ENCODE peak calls at places on chromosomes 16 and 17, in ten cellular contexts. S is epithelial cell of proximal tubule, Z is lower lobe of right lung, A is esophagus muscularis mucosa, L is AG10803, Q is uterus, J is Caco-2, B is mucosa of descending colon, K is RWPE2, O is OCI-LY7. W is an unnamed sample.

GRCh38 chr17:77404812-77405581 is 264.2 kb downstream of the SEC14L1 start:
- DNase-seq in S (no peak), Z (peak; percentile 76), A (no peak), L (peak; percentile 83), Q (peak; percentile 72), J (no peak), B (peak; percentile 69), K (no peak), O (peak; percentile 97), W (no peak)

GRCh38 chr16:27199747-27200146 is 3.6 kb upstream of the KDM8 start:
- DNase-seq in S (no peak), Z (no peak), A (no peak), L (peak; percentile 78), Q (no peak), J (no peak), B (no peak), K (no peak), O (peak; percentile 86), W (no peak)

GRCh38 chr17:79623786-79624657 is 13.2 kb upstream of the RBFOX3 start:
- DNase-seq in S (no peak), Z (peak; percentile 16), A (peak; percentile 53), L (no peak), Q (peak; percentile 8), J (peak; percentile 45), B (peak; percentile 10), K (peak; percentile 39), O (no peak), W (no peak)

GRCh38 chr17:75344664-75345063 is 55.4 kb upstream of the SLC25A19 start:
- DNase-seq in S (no peak), Z (no peak), A (no peak), L (no peak), Q (no peak), J (no peak), B (no peak), K (no peak), O (peak; percentile 84), W (no peak)

GRCh38 chr17:30323895-30324319 is 9.9 kb downstream of the TMIGD1 start:
- DNase-seq in S (no peak), Z (no peak), A (no peak), L (peak; percentile 50), Q (no peak), J (no peak), B (no peak), K (no peak), O (peak; percentile 55), W (no peak)

GRCh38 chr16:88814144-88814502 is 2.4 kb upstream of the APRT start:
- DNase-seq in S (no peak), Z (no peak), A (no peak), L (no peak), Q (no peak), J (no peak), B (no peak), K (no peak), O (no peak), W (no peak)

GRCh38 chr17:16381496-16381820 is 567 bp downstream of the UBB start:
- DNase-seq in S (no peak), Z (no peak), A (no peak), L (peak; percentile 34), Q (no peak), J (no peak), B (no peak), K (no peak), O (no peak), W (no peak)

GRCh38 chr17:81710514-81711308 is 1.4 kb upstream of the SLC25A10 start:
- DNase-seq in S (no peak), Z (no peak), A (no peak), L (peak; percentile 31), Q (no peak), J (no peak), B (peak; percentile 68), K (no peak), O (peak; percentile 34), W (no peak)

GRCh38 chr17:17741346-17742023 is 60.2 kb downstream of the RAI1 start:
- DNase-seq in S (no peak), Z (no peak), A (no peak), L (peak; percentile 47), Q (no peak), J (no peak), B (no peak), K (no peak), O (no peak), W (no peak)
- TF ChIP-seq CTCF in S (no peak), Z (no peak), A (peak; percentile 60), L (peak; percentile 48), Q (no peak), J (no peak), B (no peak), K (no peak), O (no peak), W (peak; percentile 15)

GRCh38 chr16:56988948-56989945 is at the start of gene NLRC5:
- DNase-seq in S (no peak), Z (peak; percentile 95), A (peak; percentile 95), L (peak; percentile 82), Q (peak; percentile 83), J (peak; percentile 72), B (peak; percentile 95), K (peak; percentile 79), O (peak; percentile 93), W (peak; percentile 41)
- TF ChIP-seq CTCF in S (no peak), Z (no peak), A (no peak), L (no peak), Q (no peak), J (no peak), B (no peak), K (no peak), O (no peak), W (no peak)

GRCh38 chr17:2095536-2095910 is 40.6 kb downstream of the HIC1 start:
- DNase-seq in S (no peak), Z (no peak), A (no peak), L (no peak), Q (no peak), J (no peak), B (no peak), K (no peak), O (no peak), W (no peak)

GRCh38 chr17:2092253-2092652 is 37.4 kb downstream of the HIC1 start:
- DNase-seq in S (no peak), Z (no peak), A (no peak), L (no peak), Q (peak; percentile 29), J (no peak), B (no peak), K (no peak), O (no peak), W (no peak)

GRCh38 chr17:2093349-2093748 is 38.4 kb downstream of the HIC1 start:
- DNase-seq in S (no peak), Z (peak; percentile 86), A (no peak), L (no peak), Q (no peak), J (peak; percentile 20), B (no peak), K (no peak), O (no peak), W (no peak)

GRCh38 chr17:2090804-2091534 is 36.1 kb downstream of the HIC1 start:
- DNase-seq in S (no peak), Z (no peak), A (no peak), L (peak; percentile 96), Q (peak; percentile 89), J (no peak), B (peak; percentile 51), K (no peak), O (no peak), W (no peak)

DNA sequence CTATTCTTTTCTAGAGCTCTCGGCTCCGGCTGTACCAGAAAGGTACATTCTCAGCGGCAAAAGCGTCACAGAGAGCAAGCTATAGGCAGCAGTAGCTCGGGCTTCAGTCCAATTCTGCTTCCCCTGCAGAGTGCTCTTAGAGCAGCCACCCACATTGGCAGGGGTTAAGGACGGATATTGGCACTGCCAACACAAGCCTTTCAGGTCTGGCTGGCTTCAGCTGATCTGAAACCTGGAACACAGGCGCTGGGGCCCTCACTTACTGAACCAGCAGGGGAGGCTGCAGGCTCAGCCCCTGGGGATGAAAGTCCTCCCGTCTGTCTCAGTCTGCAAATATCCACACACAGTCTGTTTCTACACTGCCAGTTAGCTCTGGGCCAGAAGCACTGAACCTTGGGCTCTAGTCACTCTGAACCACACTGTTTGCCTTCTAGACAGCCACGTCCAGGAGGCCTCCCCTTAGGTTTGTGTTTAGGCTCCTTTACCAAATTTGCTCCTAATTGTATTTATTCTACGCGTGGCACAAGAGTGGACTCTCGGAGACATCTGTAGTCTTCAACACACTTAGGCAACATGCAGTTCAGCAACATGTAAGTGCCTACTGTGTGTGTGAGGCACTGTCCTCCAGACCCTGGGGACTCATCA is 40.1 kb downstream of the HIC1 start:
- DNase-seq in S (peak; percentile 9), Z (peak; percentile 81), A (no peak), L (peak; percentile 78), Q (peak; percentile 62), J (peak; percentile 50), B (no peak), K (no peak), O (peak; percentile 27), W (no peak)
- TF ChIP-seq CTCF in S (peak; percentile 66), Z (peak; percentile 58), A (peak; percentile 78), L (peak; percentile 79), Q (peak; percentile 52), J (peak; percentile 84), B (no peak), K (peak; percentile 32), O (peak; percentile 52), W (peak; percentile 36)

GRCh38 chr17:50682938-50683337 is 24.8 kb downstream of the ANKRD40 start:
- DNase-seq in S (no peak), Z (no peak), A (no peak), L (no peak), Q (no peak), J (no peak), B (no peak), K (no peak), O (no peak), W (no peak)

GRCh38 chr17:50683434-50684287 is 24.1 kb downstream of the ANKRD40 start:
- DNase-seq in S (no peak), Z (no peak), A (no peak), L (no peak), Q (no peak), J (no peak), B (no peak), K (peak; percentile 56), O (no peak), W (no peak)

GRCh38 chr17:50680126-50680525 is 27.6 kb downstream of the ANKRD40 start:
- DNase-seq in S (no peak), Z (no peak), A (no peak), L (no peak), Q (no peak), J (no peak), B (no peak), K (peak; percentile 29), O (no peak), W (no peak)

GRCh38 chr17:50682441-50682840 is 25.3 kb downstream of the ANKRD40 start:
- DNase-seq in S (no peak), Z (no peak), A (no peak), L (no peak), Q (no peak), J (no peak), B (no peak), K (no peak), O (no peak), W (no peak)

DNA sequence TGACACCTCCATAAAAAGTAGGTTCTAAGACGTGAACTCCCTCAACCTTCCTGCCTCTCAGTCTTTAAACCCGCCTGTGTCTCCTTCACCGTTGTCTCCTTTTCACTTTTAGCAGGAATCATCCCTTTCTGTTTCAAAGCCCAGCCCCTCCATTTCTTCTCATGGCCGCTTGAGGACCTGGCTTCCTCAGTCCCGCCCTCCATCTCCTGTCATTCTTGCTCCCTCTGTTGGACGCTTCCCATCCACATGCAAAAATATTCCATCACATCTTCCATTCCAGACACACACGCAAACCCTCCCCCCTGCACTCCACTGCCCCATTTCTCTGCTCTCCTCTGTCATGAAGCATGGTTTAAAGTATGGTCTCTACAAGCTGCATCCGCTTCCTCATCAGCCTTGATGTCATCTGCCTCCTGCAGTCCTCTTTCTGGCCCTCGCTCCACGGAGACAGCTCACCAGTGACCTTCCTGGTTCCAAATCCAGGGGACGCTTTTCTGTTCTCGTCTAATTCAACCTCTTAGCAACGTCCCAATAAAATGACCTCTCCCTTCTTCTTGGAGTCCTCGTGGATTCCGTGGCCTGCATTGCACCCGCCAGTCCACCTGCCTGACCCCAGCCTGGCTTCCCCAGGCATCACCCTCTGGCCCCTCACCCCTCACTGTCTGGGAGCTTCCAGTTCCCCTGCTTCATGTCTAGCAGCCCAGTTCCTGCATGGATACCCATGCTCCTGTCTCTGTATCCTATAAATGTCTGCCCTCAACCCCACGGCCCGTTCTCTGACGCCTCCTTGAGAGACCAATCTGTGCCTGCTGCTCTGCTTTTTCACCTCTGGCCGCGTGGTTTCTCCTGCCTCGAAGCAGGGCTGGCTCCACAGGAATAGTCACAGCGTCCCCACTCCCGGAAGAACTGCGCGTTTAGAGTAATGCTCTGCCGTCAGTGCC is 26.2 kb downstream of the ANKRD40 start:
- DNase-seq in S (no peak), Z (no peak), A (peak; percentile 94), L (peak; percentile 83), Q (peak; percentile 70), J (peak; percentile 89), B (no peak), K (peak; percentile 66), O (no peak), W (no peak)
- TF ChIP-seq CTCF in S (peak; percentile 64), Z (peak; percentile 43), A (peak; percentile 56), L (peak; percentile 73), Q (peak; percentile 43), J (peak; percentile 94), B (no peak), K (peak; percentile 87), O (peak; percentile 16), W (peak; percentile 42)

W was measured in progenitor cell of endocrine pancreas.